ENCODE peak calls at places on chromosome 16, in five cellular contexts. One of them, this sample, is unnamed.

GRCh38 chr16:51149721-51150158 is 1.3 kb downstream of the SALL1 start:
- DNase-seq in PC-3: no peak
- DNase-seq in hepatocyte: no peak
- DNase-seq in GM23248: no peak
- DNase-seq in GM23338: peak
- DNase-seq in this sample: no peak

GRCh38 chr16:29848420-29849297 is 14.4 kb downstream of the CDIPT start:
- DNase-seq in PC-3: peak
- DNase-seq in hepatocyte: peak
- DNase-seq in GM23248: peak
- DNase-seq in GM23338: peak
- DNase-seq in this sample: no peak

GRCh38 chr16:75252049-75252864 is 833 bp upstream of the BCAR1 start:
- DNase-seq in PC-3: no peak
- DNase-seq in hepatocyte: no peak
- DNase-seq in GM23248: peak
- DNase-seq in GM23338: no peak
- DNase-seq in this sample: no peak

GRCh38 chr16:85711982-85712587 is 23.3 kb upstream of the GINS2 start:
- DNase-seq in PC-3: no peak
- DNase-seq in hepatocyte: no peak
- DNase-seq in GM23248: no peak
- DNase-seq in GM23338: no peak
- DNase-seq in this sample: no peak

GRCh38 chr16:49499018-49499785 is 125.6 kb downstream of the C16orf78 start:
- DNase-seq in PC-3: no peak
- DNase-seq in hepatocyte: no peak
- DNase-seq in GM23248: no peak
- DNase-seq in GM23338: no peak
- DNase-seq in this sample: no peak

GRCh38 chr16:85715169-85716015 is 26.6 kb upstream of the GINS2 start:
- DNase-seq in PC-3: no peak
- DNase-seq in hepatocyte: no peak
- DNase-seq in GM23248: no peak
- DNase-seq in GM23338: peak
- DNase-seq in this sample: no peak

GRCh38 chr16:67244387-67245188 is 2.7 kb downstream of the FHOD1 start:
- DNase-seq in PC-3: peak
- DNase-seq in hepatocyte: peak
- DNase-seq in GM23248: peak
- DNase-seq in GM23338: no peak
- DNase-seq in this sample: peak

GRCh38 chr16:67406111-67406593 is 10.1 kb downstream of the ZDHHC1 start:
- DNase-seq in PC-3: no peak
- DNase-seq in hepatocyte: no peak
- DNase-seq in GM23248: peak
- DNase-seq in GM23338: no peak
- DNase-seq in this sample: no peak

GRCh38 chr16:84746231-84746630 is 46.4 kb downstream of the USP10 start:
- DNase-seq in PC-3: no peak
- DNase-seq in hepatocyte: no peak
- DNase-seq in GM23248: no peak
- DNase-seq in GM23338: no peak
- DNase-seq in this sample: no peak

GRCh38 chr16:30032083-30032819 is 1.2 kb upstream of the TLCD3B start:
- DNase-seq in PC-3: peak
- DNase-seq in hepatocyte: peak
- DNase-seq in GM23248: peak
- DNase-seq in GM23338: peak
- DNase-seq in this sample: peak

GRCh38 chr16:57203451-57203850 is 17.3 kb downstream of the RSPRY1 start:
- DNase-seq in PC-3: no peak
- DNase-seq in hepatocyte: no peak
- DNase-seq in GM23248: peak
- DNase-seq in GM23338: no peak
- DNase-seq in this sample: no peak

GRCh38 chr16:49441366-49441780 is 67.8 kb downstream of the C16orf78 start:
- DNase-seq in PC-3: no peak
- DNase-seq in hepatocyte: peak
- DNase-seq in GM23248: no peak
- DNase-seq in GM23338: peak
- DNase-seq in this sample: no peak

GRCh38 chr16:70644763-70645597 is 1.4 kb upstream of the IL34 start:
- DNase-seq in PC-3: no peak
- DNase-seq in hepatocyte: no peak
- DNase-seq in GM23248: no peak
- DNase-seq in GM23338: peak
- DNase-seq in this sample: no peak

GRCh38 chr16:77775911-77776909 is 12.2 kb upstream of the VAT1L start:
- DNase-seq in PC-3: no peak
- DNase-seq in hepatocyte: no peak
- DNase-seq in GM23248: peak
- DNase-seq in GM23338: no peak
- DNase-seq in this sample: no peak

GRCh38 chr16:51159864-51160263 is 8.8 kb upstream of the SALL1 start:
- DNase-seq in PC-3: no peak
- DNase-seq in hepatocyte: no peak
- DNase-seq in GM23248: peak
- DNase-seq in GM23338: peak
- DNase-seq in this sample: no peak

GRCh38 chr16:50093607-50094570 is 28.1 kb downstream of the HEATR3 start:
- DNase-seq in PC-3: no peak
- DNase-seq in hepatocyte: no peak
- DNase-seq in GM23248: peak
- DNase-seq in GM23338: no peak
- DNase-seq in this sample: no peak

GRCh38 chr16:24013733-24014645 is 178.2 kb downstream of the PRKCB start:
- DNase-seq in PC-3: no peak
- DNase-seq in hepatocyte: no peak
- DNase-seq in GM23248: no peak
- DNase-seq in GM23338: no peak
- DNase-seq in this sample: no peak

GRCh38 chr16:67192781-67193260 is 866 bp downstream of the E2F4 start:
- DNase-seq in PC-3: no peak
- DNase-seq in hepatocyte: no peak
- DNase-seq in GM23248: no peak
- DNase-seq in GM23338: no peak
- DNase-seq in this sample: no peak

GRCh38 chr16:84508502-84508901 is 4.0 kb upstream of the MEAK7 start:
- DNase-seq in PC-3: no peak
- DNase-seq in hepatocyte: no peak
- DNase-seq in GM23248: no peak
- DNase-seq in GM23338: no peak
- DNase-seq in this sample: no peak

DNA sequence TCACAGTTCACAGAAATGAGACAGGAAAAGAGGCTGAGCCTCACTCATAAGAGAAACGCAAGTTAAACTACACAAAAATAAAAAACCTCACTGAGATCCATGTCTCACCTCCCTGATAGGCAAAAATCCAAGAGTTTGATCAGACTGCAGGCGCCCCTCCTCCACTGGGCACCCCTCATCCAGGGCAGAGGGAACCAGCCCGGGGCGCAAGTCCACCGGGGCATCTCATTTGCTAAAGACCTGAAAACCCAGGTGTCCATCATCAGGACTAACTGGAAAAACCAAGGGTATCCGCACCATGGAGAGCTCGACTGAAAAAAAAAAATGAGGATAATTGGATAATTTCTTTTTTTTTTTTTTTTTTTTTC is 2.6 kb downstream of the HBZ start:
- DNase-seq in PC-3: no peak
- DNase-seq in hepatocyte: no peak
- DNase-seq in GM23248: no peak
- DNase-seq in GM23338: no peak
- DNase-seq in this sample: no peak
- TF ChIP-seq EZH2 in PC-3: no peak
- TF ChIP-seq EZH2 in hepatocyte: peak
- TF ChIP-seq EZH2 in GM23248: no peak
- TF ChIP-seq EZH2 in GM23338: no peak
- TF ChIP-seq EZH2 in this sample: no peak

GRCh38 chr16:12482821-12483220 is 320.9 kb downstream of the CPPED1 start:
- DNase-seq in PC-3: no peak
- DNase-seq in hepatocyte: no peak
- DNase-seq in GM23248: no peak
- DNase-seq in GM23338: no peak
- DNase-seq in this sample: no peak

GRCh38 chr16:12484987-12485386 is 318.7 kb downstream of the CPPED1 start:
- DNase-seq in PC-3: no peak
- DNase-seq in hepatocyte: no peak
- DNase-seq in GM23248: no peak
- DNase-seq in GM23338: no peak
- DNase-seq in this sample: no peak

GRCh38 chr16:12484426-12484825 is 319.3 kb downstream of the CPPED1 start:
- DNase-seq in PC-3: no peak
- DNase-seq in hepatocyte: no peak
- DNase-seq in GM23248: no peak
- DNase-seq in GM23338: no peak
- DNase-seq in this sample: no peak

GRCh38 chr16:12486386-12486785 is 317.3 kb downstream of the CPPED1 start:
- DNase-seq in PC-3: no peak
- DNase-seq in hepatocyte: no peak
- DNase-seq in GM23248: no peak
- DNase-seq in GM23338: no peak
- DNase-seq in this sample: no peak

GRCh38 chr16:12485425-12485824 is 318.3 kb downstream of the CPPED1 start:
- DNase-seq in PC-3: no peak
- DNase-seq in hepatocyte: no peak
- DNase-seq in GM23248: no peak
- DNase-seq in GM23338: no peak
- DNase-seq in this sample: no peak
- H3K4me2 ChIP-seq in PC-3: no peak
- H3K4me2 ChIP-seq in hepatocyte: no peak
- H3K4me2 ChIP-seq in GM23248: no peak
- H3K4me2 ChIP-seq in GM23338: no peak
- H3K4me2 ChIP-seq in this sample: no peak

DNA sequence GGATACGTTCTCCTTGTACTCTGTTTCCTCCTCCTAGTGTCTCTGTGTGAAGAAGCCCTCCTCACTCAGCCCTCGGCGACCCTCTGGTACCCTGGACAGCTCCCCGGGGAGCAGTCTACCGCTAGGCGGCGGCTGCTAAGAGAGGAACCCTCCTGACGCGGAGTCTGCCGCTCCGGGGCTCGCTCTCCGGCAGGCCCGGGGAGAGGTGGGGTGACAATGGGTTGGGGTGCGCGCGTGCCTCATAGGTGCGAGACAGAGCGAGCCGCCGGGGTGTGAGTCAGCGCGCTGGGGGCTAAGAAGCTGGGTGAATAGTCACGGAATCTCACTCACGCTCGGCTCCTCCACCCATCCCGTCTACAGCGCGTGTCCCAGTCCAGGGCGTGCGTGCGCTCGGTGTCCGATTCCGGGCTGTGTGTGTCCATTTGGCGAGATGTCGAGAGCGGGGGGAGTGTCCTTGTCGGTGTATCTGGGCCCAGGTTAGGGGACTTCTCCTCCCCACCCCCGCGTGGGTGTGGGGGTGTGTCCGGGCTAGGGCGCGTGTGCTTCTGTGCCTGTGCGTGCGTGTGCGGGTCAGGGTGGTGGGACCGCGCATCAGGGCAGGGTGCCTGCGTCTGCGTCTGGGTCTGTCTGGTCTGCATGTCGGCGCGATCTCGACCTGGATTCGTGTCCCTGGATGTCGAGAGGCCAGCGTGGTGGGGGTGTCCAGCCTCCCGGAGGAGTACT is 578 bp upstream of the HS3ST2 start:
- DNase-seq in PC-3: peak
- DNase-seq in hepatocyte: peak
- DNase-seq in GM23248: peak
- DNase-seq in GM23338: peak
- DNase-seq in this sample: no peak
- TF ChIP-seq EZH2 in PC-3: no peak
- TF ChIP-seq EZH2 in hepatocyte: peak
- TF ChIP-seq EZH2 in GM23248: no peak
- TF ChIP-seq EZH2 in GM23338: no peak
- TF ChIP-seq EZH2 in this sample: no peak

GRCh38 chr16:65406933-65407332 is 285.1 kb upstream of the CDH11 start:
- DNase-seq in PC-3: no peak
- DNase-seq in hepatocyte: no peak
- DNase-seq in GM23248: peak
- DNase-seq in GM23338: no peak
- DNase-seq in this sample: no peak

GRCh38 chr16:65410801-65411200 is 288.9 kb upstream of the CDH11 start:
- DNase-seq in PC-3: peak
- DNase-seq in hepatocyte: no peak
- DNase-seq in GM23248: no peak
- DNase-seq in GM23338: no peak
- DNase-seq in this sample: no peak

GRCh38 chr16:65409505-65409904 is 287.6 kb upstream of the CDH11 start:
- DNase-seq in PC-3: peak
- DNase-seq in hepatocyte: no peak
- DNase-seq in GM23248: peak
- DNase-seq in GM23338: no peak
- DNase-seq in this sample: no peak

GRCh38 chr16:65406076-65406475 is 284.2 kb upstream of the CDH11 start:
- DNase-seq in PC-3: no peak
- DNase-seq in hepatocyte: no peak
- DNase-seq in GM23248: no peak
- DNase-seq in GM23338: no peak
- DNase-seq in this sample: no peak
- H3K4me2 ChIP-seq in PC-3: no peak
- H3K4me2 ChIP-seq in hepatocyte: no peak
- H3K4me2 ChIP-seq in GM23248: no peak
- H3K4me2 ChIP-seq in GM23338: no peak
- H3K4me2 ChIP-seq in this sample: no peak

GRCh38 chr16:788399-789126 is at the start of gene CHTF18:
- DNase-seq in PC-3: peak
- DNase-seq in hepatocyte: peak
- DNase-seq in GM23248: peak
- DNase-seq in GM23338: peak
- DNase-seq in this sample: peak
- TF ChIP-seq EZH2 in PC-3: no peak
- TF ChIP-seq EZH2 in hepatocyte: no peak
- TF ChIP-seq EZH2 in GM23248: no peak
- TF ChIP-seq EZH2 in GM23338: no peak
- TF ChIP-seq EZH2 in this sample: no peak

GRCh38 chr16:64092284-64092683 is 1029.6 kb downstream of the CDH11 start:
- DNase-seq in PC-3: peak
- DNase-seq in hepatocyte: no peak
- DNase-seq in GM23248: peak
- DNase-seq in GM23338: peak
- DNase-seq in this sample: no peak

GRCh38 chr16:64096671-64097070 is 1025.2 kb downstream of the CDH11 start:
- DNase-seq in PC-3: no peak
- DNase-seq in hepatocyte: no peak
- DNase-seq in GM23248: no peak
- DNase-seq in GM23338: no peak
- DNase-seq in this sample: no peak

GRCh38 chr16:64090327-64090726 is 1031.5 kb downstream of the CDH11 start:
- DNase-seq in PC-3: no peak
- DNase-seq in hepatocyte: no peak
- DNase-seq in GM23248: no peak
- DNase-seq in GM23338: no peak
- DNase-seq in this sample: no peak

GRCh38 chr16:64094992-64095579 is 1026.8 kb downstream of the CDH11 start:
- DNase-seq in PC-3: peak
- DNase-seq in hepatocyte: no peak
- DNase-seq in GM23248: peak
- DNase-seq in GM23338: no peak
- DNase-seq in this sample: no peak

GRCh38 chr16:64094170-64094960 is 1027.5 kb downstream of the CDH11 start:
- DNase-seq in PC-3: no peak
- DNase-seq in hepatocyte: no peak
- DNase-seq in GM23248: peak
- DNase-seq in GM23338: no peak
- DNase-seq in this sample: no peak
- H3K4me2 ChIP-seq in PC-3: no peak
- H3K4me2 ChIP-seq in hepatocyte: no peak
- H3K4me2 ChIP-seq in GM23248: peak
- H3K4me2 ChIP-seq in GM23338: no peak
- H3K4me2 ChIP-seq in this sample: no peak

GRCh38 chr16:3189869-3190268 is 1.9 kb downstream of the OR1F1 start:
- DNase-seq in PC-3: no peak
- DNase-seq in hepatocyte: no peak
- DNase-seq in GM23248: no peak
- DNase-seq in GM23338: no peak
- DNase-seq in this sample: no peak
- TF ChIP-seq EZH2 in PC-3: no peak
- TF ChIP-seq EZH2 in hepatocyte: no peak
- TF ChIP-seq EZH2 in GM23248: no peak
- TF ChIP-seq EZH2 in GM23338: no peak
- TF ChIP-seq EZH2 in this sample: no peak

This sample was measured in PC-9.